ENCODE peak calls at places on chromosome 2, in seven cellular contexts. K, P, X, J, S, Z and C are unnamed samples.

GRCh38 chr2:148978026-148978685 is 60.3 kb upstream of the LYPD6B start:
- DNase-seq in K (no peak), P (no peak), X (no peak), J (no peak), S (no peak), Z (no peak), C (no peak)

GRCh38 chr2:205139822-205140612 is 542.3 kb upstream of the NRP2 start:
- DNase-seq in K (no peak), P (peak), X (no peak), J (no peak), S (peak), Z (no peak), C (no peak)

GRCh38 chr2:77807531-77808215 is 285.5 kb upstream of the LRRTM4 start:
- DNase-seq in K (no peak), P (no peak), X (no peak), J (no peak), S (no peak), Z (no peak), C (no peak)

GRCh38 chr2:217387776-217388381 is 528.0 kb upstream of the TNP1 start:
- DNase-seq in K (no peak), P (no peak), X (peak), J (no peak), S (no peak), Z (no peak), C (no peak)

GRCh38 chr2:226799976-226800940 is 638 bp upstream of the IRS1 start:
- DNase-seq in K (no peak), P (no peak), X (peak), J (peak), S (peak), Z (no peak), C (no peak)

GRCh38 chr2:179020156-179020750 is 29.7 kb downstream of the CCDC141 start:
- DNase-seq in K (no peak), P (peak), X (peak), J (peak), S (peak), Z (no peak), C (no peak)

GRCh38 chr2:120261387-120262006 is 8.8 kb downstream of the RALB start:
- DNase-seq in K (no peak), P (no peak), X (no peak), J (no peak), S (no peak), Z (peak), C (no peak)

GRCh38 chr2:44136186-44136585 is 32.5 kb upstream of the PPM1B start:
- DNase-seq in K (no peak), P (no peak), X (no peak), J (no peak), S (no peak), Z (no peak), C (no peak)

GRCh38 chr2:96147593-96148201 is 2.5 kb upstream of the DUSP2 start:
- DNase-seq in K (no peak), P (no peak), X (no peak), J (peak), S (no peak), Z (no peak), C (no peak)

GRCh38 chr2:101704046-101704466 is 6.5 kb downstream of the MAP4K4 start:
- DNase-seq in K (no peak), P (no peak), X (no peak), J (no peak), S (no peak), Z (no peak), C (no peak)

GRCh38 chr2:57981369-57981768 is 65.2 kb upstream of the VRK2 start:
- DNase-seq in K (no peak), P (no peak), X (no peak), J (no peak), S (no peak), Z (no peak), C (no peak)

GRCh38 chr2:8252997-8253694 is 428.7 kb upstream of the ID2 start:
- DNase-seq in K (no peak), P (no peak), X (no peak), J (no peak), S (no peak), Z (peak), C (no peak)

GRCh38 chr2:134173338-134174016 is 80.4 kb upstream of the MGAT5 start:
- DNase-seq in K (no peak), P (no peak), X (no peak), J (no peak), S (no peak), Z (no peak), C (no peak)

GRCh38 chr2:69742170-69742952 is 427 bp downstream of the ANXA4 start:
- DNase-seq in K (no peak), P (no peak), X (no peak), J (peak), S (peak), Z (no peak), C (no peak)

GRCh38 chr2:43818761-43819160 is 19.9 kb downstream of the ABCG5 start:
- DNase-seq in K (no peak), P (peak), X (no peak), J (no peak), S (no peak), Z (no peak), C (no peak)

GRCh38 chr2:49490710-49491109 is 336.4 kb upstream of the FSHR start:
- DNase-seq in K (peak), P (peak), X (peak), J (no peak), S (peak), Z (no peak), C (peak)

GRCh38 chr2:215439404-215439803 is 3.5 kb upstream of the FN1 start:
- DNase-seq in K (no peak), P (no peak), X (no peak), J (no peak), S (no peak), Z (no peak), C (no peak)

GRCh38 chr2:70833246-70833645 is 2.4 kb downstream of the CD207 start:
- DNase-seq in K (no peak), P (no peak), X (no peak), J (no peak), S (no peak), Z (no peak), C (no peak)

GRCh38 chr2:99420031-99420430 is 69.8 kb downstream of the REV1 start:
- DNase-seq in K (no peak), P (no peak), X (no peak), J (no peak), S (no peak), Z (no peak), C (no peak)

GRCh38 chr2:30481323-30481800 is 34.3 kb downstream of the LCLAT1 start:
- DNase-seq in K (no peak), P (no peak), X (no peak), J (no peak), S (no peak), Z (no peak), C (no peak)
- TF ChIP-seq POLR2AphosphoS5 in K (no peak), P (no peak), X (no peak), J (no peak), S (no peak), Z (no peak), C (no peak)

DNA sequence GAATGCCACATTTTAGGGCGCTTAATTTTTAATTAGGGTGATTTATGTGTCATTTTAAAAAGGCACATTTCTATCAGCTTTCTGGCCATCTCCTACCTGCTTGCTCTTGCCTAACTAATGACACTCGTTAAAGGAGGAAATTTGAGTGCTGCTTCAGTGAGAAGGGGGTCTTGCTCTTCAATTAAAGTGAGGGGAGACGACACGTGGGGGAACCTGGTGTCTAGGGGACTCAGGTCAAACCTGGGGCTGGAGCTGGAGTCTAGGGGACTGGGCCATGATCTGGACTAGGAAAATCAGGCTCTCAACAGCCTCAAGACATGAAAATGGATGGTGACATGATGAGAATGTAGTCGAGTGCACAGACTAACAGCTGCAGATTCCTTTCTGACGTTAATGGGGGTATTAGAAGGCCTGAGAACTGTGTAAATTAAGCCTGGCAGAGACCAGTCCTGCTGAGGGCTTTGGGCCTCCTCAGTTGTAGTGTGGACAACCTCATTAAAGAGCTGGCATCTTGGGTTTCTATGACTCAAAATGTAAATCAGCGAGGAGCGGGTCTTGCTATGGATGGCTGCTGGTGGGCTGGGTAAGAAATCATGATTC is 221.6 kb downstream of the CLIP4 start:
- DNase-seq in K (no peak), P (no peak), X (no peak), J (no peak), S (no peak), Z (no peak), C (no peak)
- TF ChIP-seq TAF1 in K (no peak), P (no peak), X (no peak), J (no peak), S (no peak), Z (no peak), C (no peak)

GRCh38 chr2:233413529-233414272 is 59.4 kb downstream of the DGKD start:
- DNase-seq in K (no peak), P (no peak), X (peak), J (peak), S (peak), Z (no peak), C (no peak)
- TF ChIP-seq POLR2AphosphoS5 in K (no peak), P (no peak), X (no peak), J (no peak), S (no peak), Z (no peak), C (no peak)

GRCh38 chr2:27966466-27966865 is 75.9 kb downstream of the BABAM2 start:
- DNase-seq in K (no peak), P (no peak), X (no peak), J (peak), S (no peak), Z (no peak), C (no peak)
- TF ChIP-seq TAF1 in K (no peak), P (no peak), X (no peak), J (no peak), S (no peak), Z (no peak), C (no peak)

GRCh38 chr2:106705877-106706276 is 180.1 kb downstream of the ST6GAL2 start:
- DNase-seq in K (no peak), P (no peak), X (no peak), J (no peak), S (no peak), Z (no peak), C (no peak)
- TF ChIP-seq POLR2AphosphoS5 in K (no peak), P (no peak), X (no peak), J (no peak), S (no peak), Z (no peak), C (no peak)

DNA sequence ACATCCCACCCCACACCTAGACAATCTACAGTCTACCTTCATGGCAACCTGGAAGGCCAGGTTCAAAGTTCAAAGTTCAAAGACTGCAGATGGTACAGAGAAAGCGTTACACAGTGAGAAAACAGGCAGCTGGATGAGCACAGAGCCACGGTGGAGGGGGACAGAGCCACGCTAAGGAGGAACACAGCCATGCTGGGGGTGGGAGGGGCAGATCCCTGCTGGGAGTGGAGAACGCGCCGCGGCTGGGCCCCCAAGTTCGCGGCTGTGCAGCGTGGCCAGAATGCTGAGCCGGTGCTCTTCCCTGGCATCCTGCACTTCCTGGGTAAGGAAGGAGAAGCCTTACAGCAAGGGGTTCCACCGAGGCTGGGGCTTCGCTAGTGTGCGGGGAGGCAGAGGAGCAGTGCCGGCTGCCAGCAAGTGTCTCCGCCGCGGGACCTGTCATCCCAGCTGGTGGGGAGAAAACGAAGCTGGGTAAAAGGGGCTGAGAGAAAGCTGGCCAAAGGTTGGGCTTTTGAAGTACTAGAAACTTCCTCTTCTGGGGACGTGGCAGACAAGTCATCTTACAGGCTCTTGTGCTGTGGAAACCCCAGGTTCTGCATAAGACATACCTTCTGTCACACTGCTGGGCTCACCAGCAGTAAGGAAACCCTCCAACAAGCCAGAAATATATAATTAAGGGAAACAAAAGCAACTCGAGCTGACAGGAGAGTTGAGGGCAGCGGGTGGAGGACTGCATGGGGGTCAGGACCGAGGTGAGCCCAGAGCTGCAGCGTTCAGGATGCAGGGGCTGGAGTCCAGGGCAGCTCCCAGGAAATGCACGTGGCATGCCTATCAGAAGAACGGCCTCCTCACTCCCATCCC is 115.5 kb downstream of the HDAC4 start:
- DNase-seq in K (no peak), P (peak), X (peak), J (no peak), S (no peak), Z (no peak), C (no peak)
- TF ChIP-seq TAF1 in K (no peak), P (no peak), X (no peak), J (no peak), S (no peak), Z (no peak), C (no peak)

DNA sequence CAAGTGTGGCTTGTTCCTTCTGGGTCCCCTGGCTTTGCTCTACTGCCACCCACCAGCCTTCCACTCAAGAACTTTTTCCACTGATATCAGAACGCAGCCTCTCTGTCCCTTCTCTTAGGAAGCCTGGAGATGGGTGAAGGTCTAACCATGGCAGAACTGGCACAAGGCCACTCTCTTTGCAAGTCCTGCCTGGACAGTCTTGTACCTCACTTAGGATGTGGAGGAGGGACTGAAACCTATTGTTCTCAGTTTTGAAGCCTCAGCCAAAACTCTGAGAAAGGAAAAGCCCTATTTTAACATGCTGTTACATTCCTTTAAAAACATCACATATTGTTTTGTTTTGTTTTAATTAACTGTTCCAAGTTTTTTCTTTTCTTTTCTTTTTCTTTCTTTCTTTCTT is 58.9 kb upstream of the NCOA1 start:
- DNase-seq in K (no peak), P (no peak), X (no peak), J (no peak), S (peak), Z (no peak), C (no peak)
- TF ChIP-seq POLR2AphosphoS5 in K (no peak), P (no peak), X (no peak), J (no peak), S (no peak), Z (no peak), C (no peak)